ENCODE peak calls at places on chromosomes 2 and 18, in eight cellular contexts. W, L, H, C, G, A, B and F are unnamed samples.

GRCh38 chr2:235142588-235142987 is 190.8 kb downstream of the SH3BP4 start:
- DNase-seq in W (no peak), L (no peak), H (no peak), C (no peak), G (no peak), A (peak; percentile 18), B (no peak), F (no peak)

GRCh38 chr2:125745514-125745913 is 910.4 kb upstream of the GYPC start:
- DNase-seq in W (peak; percentile 73), L (no peak), H (peak; percentile 26), C (no peak), G (peak; percentile 4), A (peak; percentile 49), B (peak; percentile 11), F (peak; percentile 17)

GRCh38 chr2:151827564-151828142 is 568 bp downstream of the ARL5A start:
- DNase-seq in W (peak; percentile 66), L (no peak), H (peak; percentile 36), C (no peak), G (no peak), A (peak; percentile 23), B (no peak), F (no peak)

GRCh38 chr2:136013962-136014361 is 28.5 kb upstream of the DARS1 start:
- DNase-seq in W (no peak), L (no peak), H (no peak), C (no peak), G (no peak), A (peak; percentile 39), B (no peak), F (no peak)

GRCh38 chr2:136410673-136411072 is 292.7 kb upstream of the CXCR4 start:
- DNase-seq in W (no peak), L (no peak), H (no peak), C (no peak), G (no peak), A (no peak), B (no peak), F (no peak)

GRCh38 chr2:2726163-2726562 is 395.1 kb upstream of the MYT1L start:
- DNase-seq in W (no peak), L (no peak), H (no peak), C (no peak), G (no peak), A (no peak), B (no peak), F (no peak)

GRCh38 chr2:196502413-196502812 is 137.1 kb upstream of the CCDC150 start:
- DNase-seq in W (no peak), L (no peak), H (no peak), C (no peak), G (no peak), A (no peak), B (no peak), F (no peak)

GRCh38 chr2:158366342-158366741 is 90.2 kb downstream of the CCDC148 start:
- DNase-seq in W (no peak), L (no peak), H (no peak), C (no peak), G (no peak), A (no peak), B (no peak), F (no peak)

GRCh38 chr2:105237045-105237765 is 4.3 kb upstream of the GPR45 start:
- DNase-seq in W (no peak), L (no peak), H (no peak), C (no peak), G (no peak), A (no peak), B (no peak), F (no peak)

GRCh38 chr2:229714080-229714735 is at the start of gene DNER:
- DNase-seq in W (peak; percentile 72), L (peak; percentile 80), H (peak; percentile 94), C (no peak), G (no peak), A (no peak), B (no peak), F (peak; percentile 32)

GRCh38 chr2:62939735-62940491 is 110.7 kb upstream of the OTX1 start:
- DNase-seq in W (no peak), L (no peak), H (no peak), C (no peak), G (no peak), A (no peak), B (no peak), F (no peak)

DNA sequence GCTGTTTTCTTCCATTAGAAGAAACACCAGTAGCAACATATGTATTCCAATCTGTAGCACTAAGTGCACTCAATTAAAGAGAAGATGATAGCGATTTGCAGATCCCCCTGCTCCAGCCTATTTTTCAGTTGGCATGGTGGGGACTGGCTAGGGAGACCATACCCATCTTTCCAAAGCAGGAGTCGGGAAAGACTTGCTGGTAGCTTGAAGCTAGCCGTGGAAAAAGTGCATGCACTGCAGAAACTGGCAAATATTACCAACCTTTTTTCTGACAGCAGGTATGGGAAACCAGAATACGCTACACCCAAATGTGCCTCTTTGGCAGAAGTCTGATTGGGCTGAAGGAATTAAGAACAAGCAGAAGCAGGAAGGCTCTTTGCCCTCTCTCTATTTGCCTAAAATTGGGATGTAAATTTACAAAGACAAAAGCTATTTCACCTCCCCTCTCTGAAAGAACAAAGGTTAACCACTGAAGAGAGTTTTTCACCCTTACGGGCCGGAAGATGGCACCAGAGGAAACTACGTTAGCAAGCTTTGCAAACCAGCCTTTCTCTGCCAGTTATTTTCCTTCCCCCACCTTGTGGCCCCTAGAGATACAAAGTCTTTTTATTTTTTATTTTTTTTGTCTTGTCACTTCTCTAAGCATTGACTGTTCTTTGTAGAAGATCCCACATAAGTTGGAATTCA is 273.1 kb downstream of the DLGAP1 start:
- DNase-seq in W (peak; percentile 86), L (no peak), H (no peak), C (no peak), G (no peak), A (peak; percentile 51), B (no peak), F (no peak)
- TF ChIP-seq CTCF in W (peak; percentile 77), L (no peak), H (peak; percentile 19), C (no peak), G (peak; percentile 49), A (peak; percentile 65), B (no peak), F (no peak)

DNA sequence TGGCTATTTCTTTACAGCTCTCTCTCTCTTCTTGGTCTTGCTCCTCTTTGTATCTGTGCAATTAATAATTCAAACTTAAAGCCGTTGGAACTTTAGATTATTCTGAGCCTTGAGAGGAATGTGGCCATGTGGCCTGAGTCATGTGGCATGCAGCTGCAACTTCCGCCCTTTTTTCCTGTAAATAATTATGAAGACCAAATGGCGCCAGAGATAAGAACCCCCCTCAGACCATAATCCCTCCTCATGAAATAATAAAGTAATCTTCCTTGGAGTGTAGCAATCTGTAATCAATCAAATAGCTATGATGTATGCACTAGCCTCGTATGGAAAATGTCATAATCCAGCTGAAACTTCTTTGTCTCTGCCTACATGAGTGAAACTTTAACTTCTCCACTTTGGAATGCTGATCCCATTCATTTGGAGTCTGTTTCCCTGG is 13.5 kb upstream of the TWSG1 start:
- DNase-seq in W (no peak), L (no peak), H (no peak), C (no peak), G (no peak), A (no peak), B (no peak), F (no peak)
- TF ChIP-seq REST in W (no peak), L (no peak), H (no peak), C (no peak), G (no peak), A (no peak), B (no peak), F (no peak)

GRCh38 chr2:177143444-177143843 is 69.2 kb upstream of the HNRNPA3 start:
- DNase-seq in W (peak; percentile 61), L (no peak), H (no peak), C (no peak), G (no peak), A (no peak), B (no peak), F (no peak)

DNA sequence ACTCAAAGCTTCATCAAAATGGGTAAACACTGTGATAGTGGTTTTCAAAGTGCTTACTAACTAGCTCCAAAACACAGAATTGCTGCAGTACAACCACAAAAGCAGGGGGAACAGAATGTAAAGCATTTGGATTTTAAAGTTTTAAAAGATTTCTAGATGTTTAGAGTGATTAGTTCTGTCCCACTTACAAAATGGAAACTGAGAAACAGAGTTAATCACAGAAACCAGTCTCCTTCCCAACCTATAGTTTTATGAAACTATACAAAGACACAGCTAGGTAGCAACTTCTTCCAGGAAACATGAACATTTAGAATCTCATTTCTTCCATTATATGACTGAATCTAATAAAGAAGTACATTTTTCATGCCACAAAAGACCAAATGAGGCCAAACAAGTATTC is 73.8 kb upstream of the HNRNPA3 start:
- DNase-seq in W (no peak), L (no peak), H (no peak), C (no peak), G (no peak), A (no peak), B (no peak), F (no peak)
- H3K27me3 ChIP-seq in W (no peaks in the 10 kb centered on the region), L (peaks cover 3% of the 10 kb centered on the region), H (no peaks in the 10 kb centered on the region), C (no peaks in the 10 kb centered on the region), G (peaks cover 11% of the 10 kb centered on the region), A (no peaks in the 10 kb centered on the region), B (no peaks in the 10 kb centered on the region), F (peaks cover 6% of the 10 kb centered on the region)

GRCh38 chr2:237625777-237626176 is 1.6 kb upstream of the LRRFIP1 start:
- DNase-seq in W (no peak), L (no peak), H (no peak), C (no peak), G (no peak), A (no peak), B (no peak), F (no peak)

GRCh38 chr2:237629188-237629534 is 1.8 kb downstream of the LRRFIP1 start:
- DNase-seq in W (no peak), L (no peak), H (no peak), C (no peak), G (no peak), A (no peak), B (no peak), F (no peak)

GRCh38 chr2:237628482-237629187 is 1.2 kb downstream of the LRRFIP1 start:
- DNase-seq in W (no peak), L (no peak), H (no peak), C (no peak), G (no peak), A (no peak), B (no peak), F (no peak)

GRCh38 chr2:237626813-237627451 is 455 bp upstream of the LRRFIP1 start:
- DNase-seq in W (peak; percentile 74), L (no peak), H (no peak), C (no peak), G (no peak), A (no peak), B (no peak), F (no peak)

DNA sequence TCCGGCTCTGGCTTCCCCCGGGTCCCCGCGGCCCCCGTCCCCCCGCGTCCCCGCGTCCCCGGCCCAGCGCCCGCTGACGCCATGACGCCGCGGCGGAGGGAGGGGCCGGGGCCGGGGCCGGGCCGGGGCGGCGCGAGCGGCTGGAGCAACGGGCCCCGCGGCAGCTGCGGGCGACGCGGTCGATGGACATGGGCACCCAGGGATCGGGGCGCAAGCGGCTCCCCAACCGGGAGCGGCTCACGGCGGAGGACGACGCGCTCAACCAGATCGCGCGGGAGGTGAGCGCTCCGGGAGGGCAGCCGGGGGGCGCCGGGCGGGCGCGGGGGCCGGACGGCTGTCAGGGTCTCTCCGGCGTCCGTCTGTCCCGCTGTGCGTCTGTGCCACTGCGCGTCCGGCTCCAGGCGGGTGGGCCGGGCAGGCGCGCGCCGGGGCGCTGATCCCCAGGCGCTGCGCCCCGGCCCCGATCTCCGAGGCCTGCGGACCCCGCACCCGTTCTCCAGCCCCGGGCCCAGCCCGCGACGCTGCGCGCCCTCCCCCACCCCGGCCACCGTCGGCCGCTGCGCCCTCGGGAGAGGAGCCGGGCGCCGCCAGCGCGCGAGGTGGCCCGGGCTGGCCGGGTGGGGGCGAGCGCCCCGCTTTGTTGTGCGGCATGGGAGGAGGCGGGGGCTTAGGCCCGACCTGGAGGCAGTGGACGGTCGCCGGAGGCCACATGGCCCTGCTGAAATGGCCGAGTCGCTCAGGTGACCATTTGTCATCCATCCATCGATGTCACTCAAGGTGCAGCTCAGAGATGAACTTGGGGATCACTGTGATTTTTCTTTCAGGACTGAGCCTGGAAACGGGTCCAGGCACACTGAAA is at the start of gene LRRFIP1:
- DNase-seq in W (peak; percentile 62), L (no peak), H (peak; percentile 95), C (no peak), G (no peak), A (no peak), B (no peak), F (no peak)
- TF ChIP-seq CTCF in W (peak; percentile 18), L (no peak), H (peak; percentile 20), C (no peak), G (no peak), A (peak; percentile 51), B (no peak), F (no peak)